ENCODE peak calls at places on chromosomes 11 and 22, in six cellular contexts. M is GOT3; C is stimulated activated CD4-positive, alpha-beta T cell treated with anti-CD3 and anti-CD28 coated beads, Interleukin-4, amount 100 ng/mL, for 1 hour; V is activated T-cell treated with anti-CD3 and anti-CD28 coated beads for 24 hours; Q is mucosa of gallbladder; S is NCI-H1417. T is an unnamed sample.

GRCh38 chr11:75955443-75955842 is 140.4 kb downstream of the UVRAG start:
- DNase-seq in M (no peak), C (no peak), V (no peak), Q (no peak), S (no peak), T (no peak)

GRCh38 chr11:134126197-134126822 is 57.4 kb downstream of the JAM3 start:
- DNase-seq in M (no peak), C (no peak), V (no peak), Q (no peak), S (no peak), T (no peak)

GRCh38 chr22:33873186-33873585 is 47.1 kb downstream of the LARGE1 start:
- DNase-seq in M (no peak), C (no peak), V (no peak), Q (peak), S (no peak), T (peak)

GRCh38 chr22:32803020-32803758 is 1.7 kb downstream of the TIMP3 start:
- DNase-seq in M (no peak), C (no peak), V (no peak), Q (no peak), S (no peak), T (no peak)

GRCh38 chr11:13928566-13929251 is 33.8 kb upstream of the SPON1 start:
- DNase-seq in M (no peak), C (no peak), V (no peak), Q (peak), S (no peak), T (no peak)

GRCh38 chr22:36746571-36746970 is 29.3 kb downstream of the IFT27 start:
- DNase-seq in M (no peak), C (no peak), V (no peak), Q (no peak), S (no peak), T (no peak)

GRCh38 chr22:18952022-18952421 is 15.9 kb upstream of the PRODH start:
- DNase-seq in M (no peak), C (no peak), V (no peak), Q (no peak), S (no peak), T (no peak)

GRCh38 chr11:121733858-121734257 is 281.1 kb upstream of the SORL1-AS1 start:
- DNase-seq in M (no peak), C (no peak), V (no peak), Q (no peak), S (no peak), T (no peak)

GRCh38 chr22:39311592-39312400 is 7.6 kb downstream of the RPL3 start:
- DNase-seq in M (no peak), C (peak), V (no peak), Q (no peak), S (no peak), T (no peak)

GRCh38 chr11:102244681-102245409 is 72.4 kb upstream of the BIRC3 start:
- DNase-seq in M (peak), C (no peak), V (no peak), Q (no peak), S (no peak), T (no peak)

GRCh38 chr11:72939031-72939430 is 124.8 kb downstream of the ATG16L2 start:
- DNase-seq in M (no peak), C (no peak), V (no peak), Q (no peak), S (no peak), T (no peak)

GRCh38 chr11:62295504-62295903 is 3.4 kb downstream of the SCGB1D4 start:
- DNase-seq in M (no peak), C (no peak), V (no peak), Q (peak), S (no peak), T (no peak)

GRCh38 chr22:22930571-22931556 is 43.2 kb downstream of the IGLL5 start:
- DNase-seq in M (no peak), C (no peak), V (no peak), Q (no peak), S (no peak), T (no peak)

GRCh38 chr22:47190276-47190956 is 428.0 kb downstream of the TBC1D22A start:
- DNase-seq in M (no peak), C (no peak), V (no peak), Q (no peak), S (no peak), T (no peak)

GRCh38 chr11:73334244-73335203 is 26.4 kb downstream of the ARHGEF17 start:
- DNase-seq in M (no peak), C (no peak), V (no peak), Q (peak), S (no peak), T (peak)

GRCh38 chr11:108959124-108959761 is 294.4 kb downstream of the DDX10 start:
- DNase-seq in M (no peak), C (no peak), V (no peak), Q (no peak), S (no peak), T (no peak)

T was measured in thoracic aorta.